ENCODE peak calls at places on chromosomes 2 and 18, in ten cellular contexts. One of them, this sample, is unnamed.

GRCh38 chr18:56727399-56727798 is 76.2 kb downstream of the WDR7 start:
- DNase-seq in A673: no peak
- DNase-seq in endothelial cell of umbilical vein: no peak
- DNase-seq in endodermal cell: peak; percentile 48
- DNase-seq in occipital lobe: no peak
- DNase-seq in lower lobe of right lung: no peak
- DNase-seq in COR-L47: no peak
- DNase-seq in type B pancreatic cell: no peak
- DNase-seq in HuH-7: no peak
- DNase-seq in mucosa of gallbladder: no peak
- DNase-seq in this sample: no peak

GRCh38 chr2:232860593-232861241 is 9.3 kb upstream of the SNORC start:
- DNase-seq in A673: no peak
- DNase-seq in endothelial cell of umbilical vein: no peak
- DNase-seq in endodermal cell: peak; percentile 30
- DNase-seq in occipital lobe: no peak
- DNase-seq in lower lobe of right lung: no peak
- DNase-seq in COR-L47: no peak
- DNase-seq in type B pancreatic cell: no peak
- DNase-seq in HuH-7: no peak
- DNase-seq in mucosa of gallbladder: peak; percentile 62
- DNase-seq in this sample: no peak

GRCh38 chr2:64645014-64645418 is 8.7 kb downstream of the SERTAD2 start:
- DNase-seq in A673: peak; percentile 87
- DNase-seq in endothelial cell of umbilical vein: peak; percentile 80
- DNase-seq in endodermal cell: peak; percentile 92
- DNase-seq in occipital lobe: no peak
- DNase-seq in lower lobe of right lung: no peak
- DNase-seq in COR-L47: peak; percentile 46
- DNase-seq in type B pancreatic cell: no peak
- DNase-seq in HuH-7: peak; percentile 75
- DNase-seq in mucosa of gallbladder: peak; percentile 44
- DNase-seq in this sample: no peak

GRCh38 chr2:26938399-26938798 is 32.0 kb upstream of the MAPRE3 start:
- DNase-seq in A673: no peak
- DNase-seq in endothelial cell of umbilical vein: no peak
- DNase-seq in endodermal cell: no peak
- DNase-seq in occipital lobe: no peak
- DNase-seq in lower lobe of right lung: no peak
- DNase-seq in COR-L47: no peak
- DNase-seq in type B pancreatic cell: no peak
- DNase-seq in HuH-7: no peak
- DNase-seq in mucosa of gallbladder: no peak
- DNase-seq in this sample: no peak

GRCh38 chr18:49861659-49862058 is 48.3 kb upstream of the ACAA2 start:
- DNase-seq in A673: peak; percentile 28
- DNase-seq in endothelial cell of umbilical vein: peak; percentile 30
- DNase-seq in endodermal cell: no peak
- DNase-seq in occipital lobe: no peak
- DNase-seq in lower lobe of right lung: no peak
- DNase-seq in COR-L47: no peak
- DNase-seq in type B pancreatic cell: no peak
- DNase-seq in HuH-7: no peak
- DNase-seq in mucosa of gallbladder: no peak
- DNase-seq in this sample: no peak

GRCh38 chr2:18117592-18117991 is 239.1 kb downstream of the KCNS3 start:
- DNase-seq in A673: peak; percentile 78
- DNase-seq in endothelial cell of umbilical vein: peak; percentile 26
- DNase-seq in endodermal cell: peak; percentile 78
- DNase-seq in occipital lobe: no peak
- DNase-seq in lower lobe of right lung: peak; percentile 46
- DNase-seq in COR-L47: peak; percentile 17
- DNase-seq in type B pancreatic cell: no peak
- DNase-seq in HuH-7: peak; percentile 28
- DNase-seq in mucosa of gallbladder: no peak
- DNase-seq in this sample: no peak

GRCh38 chr2:229669841-229670240 is 44.5 kb downstream of the DNER start:
- DNase-seq in A673: no peak
- DNase-seq in endothelial cell of umbilical vein: no peak
- DNase-seq in endodermal cell: no peak
- DNase-seq in occipital lobe: no peak
- DNase-seq in lower lobe of right lung: no peak
- DNase-seq in COR-L47: no peak
- DNase-seq in type B pancreatic cell: no peak
- DNase-seq in HuH-7: no peak
- DNase-seq in mucosa of gallbladder: no peak
- DNase-seq in this sample: no peak

GRCh38 chr2:236240228-236240990 is 23.8 kb downstream of the ASB18 start:
- DNase-seq in A673: no peak
- DNase-seq in endothelial cell of umbilical vein: no peak
- DNase-seq in endodermal cell: peak; percentile 55
- DNase-seq in occipital lobe: no peak
- DNase-seq in lower lobe of right lung: no peak
- DNase-seq in COR-L47: no peak
- DNase-seq in type B pancreatic cell: peak; percentile 56
- DNase-seq in HuH-7: no peak
- DNase-seq in mucosa of gallbladder: no peak
- DNase-seq in this sample: no peak

GRCh38 chr2:17306706-17307105 is 211.5 kb downstream of the RAD51AP2 start:
- DNase-seq in A673: no peak
- DNase-seq in endothelial cell of umbilical vein: no peak
- DNase-seq in endodermal cell: no peak
- DNase-seq in occipital lobe: no peak
- DNase-seq in lower lobe of right lung: no peak
- DNase-seq in COR-L47: no peak
- DNase-seq in type B pancreatic cell: no peak
- DNase-seq in HuH-7: no peak
- DNase-seq in mucosa of gallbladder: no peak
- DNase-seq in this sample: no peak

GRCh38 chr2:156452971-156453370 is 16.8 kb downstream of the GPD2 start:
- DNase-seq in A673: no peak
- DNase-seq in endothelial cell of umbilical vein: no peak
- DNase-seq in endodermal cell: no peak
- DNase-seq in occipital lobe: no peak
- DNase-seq in lower lobe of right lung: no peak
- DNase-seq in COR-L47: no peak
- DNase-seq in type B pancreatic cell: no peak
- DNase-seq in HuH-7: no peak
- DNase-seq in mucosa of gallbladder: no peak
- DNase-seq in this sample: no peak

GRCh38 chr2:165155152-165155551 is 48.7 kb downstream of the SCN3A start:
- DNase-seq in A673: no peak
- DNase-seq in endothelial cell of umbilical vein: no peak
- DNase-seq in endodermal cell: no peak
- DNase-seq in occipital lobe: no peak
- DNase-seq in lower lobe of right lung: no peak
- DNase-seq in COR-L47: no peak
- DNase-seq in type B pancreatic cell: no peak
- DNase-seq in HuH-7: no peak
- DNase-seq in mucosa of gallbladder: no peak
- DNase-seq in this sample: no peak

GRCh38 chr2:240460781-240461431 is 25.4 kb downstream of the GPC1 start:
- DNase-seq in A673: no peak
- DNase-seq in endothelial cell of umbilical vein: no peak
- DNase-seq in endodermal cell: peak; percentile 64
- DNase-seq in occipital lobe: no peak
- DNase-seq in lower lobe of right lung: peak; percentile 38
- DNase-seq in COR-L47: no peak
- DNase-seq in type B pancreatic cell: no peak
- DNase-seq in HuH-7: no peak
- DNase-seq in mucosa of gallbladder: no peak
- DNase-seq in this sample: no peak

GRCh38 chr2:127558911-127559310 is 23.4 kb downstream of the MYO7B start:
- DNase-seq in A673: no peak
- DNase-seq in endothelial cell of umbilical vein: no peak
- DNase-seq in endodermal cell: no peak
- DNase-seq in occipital lobe: no peak
- DNase-seq in lower lobe of right lung: no peak
- DNase-seq in COR-L47: no peak
- DNase-seq in type B pancreatic cell: no peak
- DNase-seq in HuH-7: no peak
- DNase-seq in mucosa of gallbladder: no peak
- DNase-seq in this sample: no peak

GRCh38 chr2:200658278-200658864 is 72.6 kb downstream of the AOX1 start:
- DNase-seq in A673: no peak
- DNase-seq in endothelial cell of umbilical vein: no peak
- DNase-seq in endodermal cell: peak; percentile 67
- DNase-seq in occipital lobe: no peak
- DNase-seq in lower lobe of right lung: no peak
- DNase-seq in COR-L47: no peak
- DNase-seq in type B pancreatic cell: no peak
- DNase-seq in HuH-7: no peak
- DNase-seq in mucosa of gallbladder: no peak
- DNase-seq in this sample: no peak

GRCh38 chr2:158724803-158725271 is 70.3 kb upstream of the DAPL1 start:
- DNase-seq in A673: no peak
- DNase-seq in endothelial cell of umbilical vein: no peak
- DNase-seq in endodermal cell: peak; percentile 26
- DNase-seq in occipital lobe: no peak
- DNase-seq in lower lobe of right lung: no peak
- DNase-seq in COR-L47: no peak
- DNase-seq in type B pancreatic cell: no peak
- DNase-seq in HuH-7: no peak
- DNase-seq in mucosa of gallbladder: no peak
- DNase-seq in this sample: no peak

GRCh38 chr2:239383796-239384156 is 17.0 kb downstream of the HDAC4 start:
- DNase-seq in A673: no peak
- DNase-seq in endothelial cell of umbilical vein: no peak
- DNase-seq in endodermal cell: no peak
- DNase-seq in occipital lobe: no peak
- DNase-seq in lower lobe of right lung: peak; percentile 20
- DNase-seq in COR-L47: no peak
- DNase-seq in type B pancreatic cell: no peak
- DNase-seq in HuH-7: no peak
- DNase-seq in mucosa of gallbladder: no peak
- DNase-seq in this sample: no peak

GRCh38 chr2:241156997-241157441 is 6.8 kb downstream of the PPP1R7 start:
- DNase-seq in A673: no peak
- DNase-seq in endothelial cell of umbilical vein: no peak
- DNase-seq in endodermal cell: peak; percentile 65
- DNase-seq in occipital lobe: peak; percentile 65
- DNase-seq in lower lobe of right lung: no peak
- DNase-seq in COR-L47: peak; percentile 66
- DNase-seq in type B pancreatic cell: no peak
- DNase-seq in HuH-7: no peak
- DNase-seq in mucosa of gallbladder: no peak
- DNase-seq in this sample: no peak

GRCh38 chr2:230735884-230736283 is 23.2 kb downstream of the CAB39 start:
- DNase-seq in A673: no peak
- DNase-seq in endothelial cell of umbilical vein: no peak
- DNase-seq in endodermal cell: no peak
- DNase-seq in occipital lobe: no peak
- DNase-seq in lower lobe of right lung: no peak
- DNase-seq in COR-L47: no peak
- DNase-seq in type B pancreatic cell: no peak
- DNase-seq in HuH-7: no peak
- DNase-seq in mucosa of gallbladder: no peak
- DNase-seq in this sample: no peak

GRCh38 chr2:118224888-118225264 is 136.6 kb downstream of the INSIG2 start:
- DNase-seq in A673: peak; percentile 71
- DNase-seq in endothelial cell of umbilical vein: no peak
- DNase-seq in endodermal cell: peak; percentile 78
- DNase-seq in occipital lobe: no peak
- DNase-seq in lower lobe of right lung: no peak
- DNase-seq in COR-L47: no peak
- DNase-seq in type B pancreatic cell: no peak
- DNase-seq in HuH-7: no peak
- DNase-seq in mucosa of gallbladder: no peak
- DNase-seq in this sample: no peak

GRCh38 chr2:241542278-241542605 is 16.3 kb upstream of the BOK start:
- DNase-seq in A673: no peak
- DNase-seq in endothelial cell of umbilical vein: no peak
- DNase-seq in endodermal cell: no peak
- DNase-seq in occipital lobe: no peak
- DNase-seq in lower lobe of right lung: peak; percentile 81
- DNase-seq in COR-L47: no peak
- DNase-seq in type B pancreatic cell: no peak
- DNase-seq in HuH-7: no peak
- DNase-seq in mucosa of gallbladder: no peak
- DNase-seq in this sample: peak; percentile 27

GRCh38 chr18:23302852-23303527 is 150.1 kb upstream of the RIOK3 start:
- DNase-seq in A673: no peak
- DNase-seq in endothelial cell of umbilical vein: peak; percentile 98
- DNase-seq in endodermal cell: peak; percentile 33
- DNase-seq in occipital lobe: no peak
- DNase-seq in lower lobe of right lung: no peak
- DNase-seq in COR-L47: no peak
- DNase-seq in type B pancreatic cell: no peak
- DNase-seq in HuH-7: no peak
- DNase-seq in mucosa of gallbladder: no peak
- DNase-seq in this sample: no peak

GRCh38 chr2:236833501-236834186 is 252.0 kb upstream of the COPS8 start:
- DNase-seq in A673: no peak
- DNase-seq in endothelial cell of umbilical vein: peak; percentile 95
- DNase-seq in endodermal cell: no peak
- DNase-seq in occipital lobe: no peak
- DNase-seq in lower lobe of right lung: no peak
- DNase-seq in COR-L47: no peak
- DNase-seq in type B pancreatic cell: no peak
- DNase-seq in HuH-7: no peak
- DNase-seq in mucosa of gallbladder: no peak
- DNase-seq in this sample: no peak

GRCh38 chr18:62493033-62493862 is 29.6 kb upstream of the ZCCHC2 start:
- DNase-seq in A673: no peak
- DNase-seq in endothelial cell of umbilical vein: no peak
- DNase-seq in endodermal cell: no peak
- DNase-seq in occipital lobe: no peak
- DNase-seq in lower lobe of right lung: no peak
- DNase-seq in COR-L47: no peak
- DNase-seq in type B pancreatic cell: no peak
- DNase-seq in HuH-7: no peak
- DNase-seq in mucosa of gallbladder: no peak
- DNase-seq in this sample: no peak

GRCh38 chr2:181859123-181859522 is 32.4 kb upstream of the ITPRID2 start:
- DNase-seq in A673: no peak
- DNase-seq in endothelial cell of umbilical vein: no peak
- DNase-seq in endodermal cell: no peak
- DNase-seq in occipital lobe: no peak
- DNase-seq in lower lobe of right lung: peak; percentile 49
- DNase-seq in COR-L47: no peak
- DNase-seq in type B pancreatic cell: no peak
- DNase-seq in HuH-7: no peak
- DNase-seq in mucosa of gallbladder: no peak
- DNase-seq in this sample: no peak

GRCh38 chr2:69177785-69178636 is 165.0 kb downstream of the ANTXR1 start:
- DNase-seq in A673: peak; percentile 61
- DNase-seq in endothelial cell of umbilical vein: peak; percentile 74
- DNase-seq in endodermal cell: peak; percentile 99
- DNase-seq in occipital lobe: peak; percentile 17
- DNase-seq in lower lobe of right lung: peak; percentile 94
- DNase-seq in COR-L47: no peak
- DNase-seq in type B pancreatic cell: peak; percentile 71
- DNase-seq in HuH-7: peak; percentile 90
- DNase-seq in mucosa of gallbladder: peak; percentile 85
- DNase-seq in this sample: peak; percentile 56

GRCh38 chr18:13436596-13436995 is 218.0 kb downstream of the LDLRAD4 start:
- DNase-seq in A673: no peak
- DNase-seq in endothelial cell of umbilical vein: no peak
- DNase-seq in endodermal cell: no peak
- DNase-seq in occipital lobe: no peak
- DNase-seq in lower lobe of right lung: no peak
- DNase-seq in COR-L47: no peak
- DNase-seq in type B pancreatic cell: no peak
- DNase-seq in HuH-7: no peak
- DNase-seq in mucosa of gallbladder: no peak
- DNase-seq in this sample: no peak

GRCh38 chr18:54242327-54242726 is 17.9 kb upstream of the MBD2 start:
- DNase-seq in A673: no peak
- DNase-seq in endothelial cell of umbilical vein: no peak
- DNase-seq in endodermal cell: peak; percentile 45
- DNase-seq in occipital lobe: no peak
- DNase-seq in lower lobe of right lung: no peak
- DNase-seq in COR-L47: no peak
- DNase-seq in type B pancreatic cell: no peak
- DNase-seq in HuH-7: no peak
- DNase-seq in mucosa of gallbladder: no peak
- DNase-seq in this sample: no peak

GRCh38 chr2:60556998-60557955 is 3.8 kb upstream of the BCL11A start:
- DNase-seq in A673: no peak
- DNase-seq in endothelial cell of umbilical vein: no peak
- DNase-seq in endodermal cell: no peak
- DNase-seq in occipital lobe: no peak
- DNase-seq in lower lobe of right lung: no peak
- DNase-seq in COR-L47: no peak
- DNase-seq in type B pancreatic cell: no peak
- DNase-seq in HuH-7: no peak
- DNase-seq in mucosa of gallbladder: no peak
- DNase-seq in this sample: no peak

This sample was measured in hippocampal formation.